ENCODE peak calls at places on chromosomes 3 and 15, in ten cellular contexts. A is CD8-positive, alpha-beta memory T cell; U is astrocyte; B is GM12878; G is heart left ventricle; Q is left lung; M is neuronal stem cell; L is fibroblast of lung; O is Peyer's patch; S is esophagus muscularis mucosa. R is an unnamed sample. For H3K9me3, the result is how much of the 10 kb centered on the place peaks cover.

GRCh38 chr3:173501941-173502489 is 104.5 kb downstream of the NLGN1 start:
- DNase-seq in G (no peak), U (peak), M (no peak), S (no peak), B (no peak), O (no peak), L (peak), Q (no peak), A (no peak), R (no peak)

GRCh38 chr3:53773586-53774368 is 72.4 kb downstream of the CHDH start:
- DNase-seq in L (peak), B (peak), Q (peak), U (peak), O (no peak), G (no peak), S (no peak), M (no peak), A (no peak), R (no peak)

GRCh38 chr3:102105113-102105642 is 255.9 kb downstream of the NFKBIZ start:
- DNase-seq in M (no peak), U (no peak), A (no peak), S (no peak), B (no peak), Q (no peak), L (no peak), O (no peak), G (no peak), R (no peak)

GRCh38 chr15:50238263-50238662 is 27.3 kb downstream of the HDC start:
- DNase-seq in U (no peak), S (peak), L (no peak), G (no peak), O (no peak), Q (no peak), A (no peak), B (no peak), M (no peak), R (peak)

GRCh38 chr15:63764124-63764827 is 69.5 kb downstream of the HERC1 start:
- DNase-seq in S (no peak), O (no peak), Q (no peak), G (no peak), A (no peak), B (no peak), U (no peak), M (no peak), L (no peak), R (no peak)

GRCh38 chr3:143586565-143586964 is 261.7 kb downstream of the SLC9A9 start:
- DNase-seq in U (peak), L (no peak), S (no peak), M (no peak), Q (no peak), G (no peak), B (no peak), O (no peak), A (no peak), R (no peak)

GRCh38 chr15:48935236-48935635 is 28.5 kb downstream of the SHC4 start:
- DNase-seq in Q (no peak), S (no peak), U (no peak), L (no peak), M (no peak), A (no peak), G (no peak), O (no peak), B (no peak), R (no peak)

GRCh38 chr15:66882251-66883020 is 180.4 kb downstream of the SMAD6 start:
- DNase-seq in U (peak), A (no peak), M (no peak), Q (no peak), B (no peak), S (peak), O (no peak), L (peak), G (peak), R (no peak)

GRCh38 chr3:105979961-105980360 is 111.1 kb upstream of the CBLB start:
- DNase-seq in U (peak), S (no peak), O (no peak), G (no peak), M (no peak), L (no peak), B (no peak), A (no peak), Q (no peak), R (no peak)

GRCh38 chr3:1967525-1967924 is 131.1 kb upstream of the CNTN4 start:
- DNase-seq in L (no peak), A (no peak), M (no peak), U (no peak), G (no peak), Q (no peak), S (no peak), O (no peak), B (no peak), R (no peak)
- H3K9me3 ChIP-seq in L (under half), A (under half), M (under half), U (under half), G (under half), Q (under half), S (under half), O (under half), B (under half), R (under half)

GRCh38 chr3:12394516-12395271 is 89.6 kb upstream of the TSEN2 start:
- DNase-seq in A (no peak), O (no peak), L (peak), Q (no peak), M (no peak), S (no peak), B (no peak), U (no peak), G (no peak), R (no peak)

GRCh38 chr3:12396475-12396874 is 87.8 kb upstream of the TSEN2 start:
- DNase-seq in A (no peak), L (no peak), S (no peak), O (no peak), U (no peak), Q (peak), B (no peak), G (no peak), M (no peak), R (no peak)

GRCh38 chr3:12393894-12394293 is 90.4 kb upstream of the TSEN2 start:
- DNase-seq in O (no peak), G (no peak), U (peak), S (no peak), Q (no peak), L (peak), A (no peak), B (no peak), M (no peak), R (no peak)

GRCh38 chr3:12392101-12392878 is 92.0 kb upstream of the TSEN2 start:
- DNase-seq in G (no peak), O (no peak), A (no peak), M (no peak), S (no peak), B (no peak), Q (no peak), U (no peak), L (peak), R (no peak)

GRCh38 chr3:12395349-12396012 is 88.8 kb upstream of the TSEN2 start:
- DNase-seq in M (no peak), B (peak), A (no peak), G (no peak), Q (no peak), S (no peak), U (no peak), L (no peak), O (no peak), R (no peak)
- H3K27ac ChIP-seq in M (no peak), B (no peak), A (no peak), G (peak), Q (peak), S (no peak), U (no peak), L (no peak), O (no peak), R (no peak)

GRCh38 chr15:45136378-45136764 is 6.6 kb downstream of the DUOX1 start:
- DNase-seq in O (no peak), B (no peak), Q (no peak), A (no peak), G (no peak), M (no peak), U (no peak), S (no peak), L (no peak), R (no peak)
- H3K4me3 ChIP-seq in O (no peak), B (no peak), Q (no peak), A (no peak), G (no peak), M (no peak), U (no peak), S (no peak), L (no peak), R (no peak)

DNA sequence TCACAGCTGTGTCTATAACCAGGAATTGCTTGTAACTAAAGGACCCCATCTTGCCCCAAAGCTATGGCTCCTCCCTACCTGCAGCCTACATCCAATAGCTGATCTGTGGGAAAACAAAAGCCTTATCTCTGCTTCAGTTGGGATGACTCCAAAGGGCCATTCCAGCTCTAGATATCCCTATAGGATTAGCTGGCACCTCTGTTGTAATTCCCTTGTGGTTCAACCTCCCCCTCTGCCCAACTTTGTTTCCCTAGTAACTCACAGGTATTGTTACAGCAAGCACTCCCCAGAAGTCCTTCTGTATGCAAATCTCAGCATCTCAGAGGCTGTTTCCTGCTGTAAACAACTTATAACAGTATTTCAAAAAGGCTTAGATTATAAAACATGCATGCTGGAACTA is 478.6 kb downstream of the AGBL1 start:
- DNase-seq in Q (no peak), L (no peak), M (no peak), U (no peak), S (no peak), A (no peak), O (no peak), G (no peak), B (no peak), R (no peak)
- H3K9me3 ChIP-seq in Q (under half), L (under half), M (under half), U (under half), S (under half), A (under half), O (under half), G (under half), B (under half), R (under half)

DNA sequence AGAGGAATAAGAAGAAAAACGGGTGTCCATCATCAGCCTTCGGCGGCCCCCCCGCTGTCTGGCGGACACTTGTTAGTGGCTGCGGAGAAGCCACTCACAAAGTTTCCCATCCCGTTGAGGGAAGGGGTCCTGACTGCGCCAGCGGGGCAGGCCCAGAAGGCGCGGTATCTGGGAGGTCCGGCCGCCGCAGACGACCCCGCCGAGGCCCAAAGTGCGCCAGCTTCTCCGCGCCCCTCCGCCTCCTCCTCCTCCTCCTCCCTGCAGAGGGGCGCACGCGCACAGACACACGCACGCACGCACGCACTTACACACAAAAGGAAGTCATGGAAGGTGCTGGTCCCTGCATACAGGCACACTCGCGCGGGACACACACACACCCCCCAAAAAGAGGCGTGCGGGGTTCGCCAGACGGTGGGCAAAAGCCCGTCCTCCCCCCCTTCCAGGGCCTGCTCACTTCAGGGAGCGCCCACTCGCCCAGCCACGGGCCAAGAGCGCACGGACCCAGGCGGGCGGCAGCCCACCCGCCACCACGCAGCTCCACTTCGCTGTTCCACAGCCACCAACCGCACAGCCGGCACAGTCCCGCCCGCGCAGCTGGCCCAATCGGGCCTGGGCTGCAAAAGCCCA is 18.0 kb downstream of the ZNF148 start:
- DNase-seq in U (peak), O (peak), Q (peak), G (peak), S (no peak), A (peak), B (no peak), L (peak), M (peak), R (peak)
- H3K27ac ChIP-seq in U (no peak), O (peak), Q (peak), G (peak), S (peak), A (no peak), B (peak), L (peak), M (no peak), R (peak)